ENCODE peak calls at places on chromosomes 11 and 22, in five cellular contexts. One of them, this sample, is unnamed.
A peak's percentile ranks its signal among the peaks of the same experiment; 100 is the strongest.

GRCh38 chr11:92828576-92828975 is 140.9 kb upstream of the MTNR1B start:
- DNase-seq in K562: no peak
- DNase-seq in heart left ventricle: no peak
- DNase-seq in IMR-90: no peak
- DNase-seq in ovary: no peak
- DNase-seq in this sample: no peak

GRCh38 chr11:8807544-8808225 is 103.3 kb upstream of the AKIP1 start:
- DNase-seq in K562: no peak
- DNase-seq in heart left ventricle: peak; percentile 44
- DNase-seq in ovary: peak; percentile 77
- DNase-seq in IMR-90: peak; percentile 93
- DNase-seq in this sample: peak; percentile 72

GRCh38 chr11:114215428-114215827 is 80.8 kb upstream of the NNMT start:
- DNase-seq in heart left ventricle: no peak
- DNase-seq in K562: peak; percentile 32
- DNase-seq in ovary: no peak
- DNase-seq in IMR-90: no peak
- DNase-seq in this sample: no peak

GRCh38 chr11:17989306-17989705 is 23.5 kb downstream of the SERGEF start:
- DNase-seq in heart left ventricle: no peak
- DNase-seq in IMR-90: no peak
- DNase-seq in K562: no peak
- DNase-seq in ovary: no peak
- DNase-seq in this sample: no peak

GRCh38 chr11:129729823-129730222 is 85.8 kb upstream of the TMEM45B start:
- DNase-seq in IMR-90: no peak
- DNase-seq in ovary: no peak
- DNase-seq in K562: no peak
- DNase-seq in heart left ventricle: no peak
- DNase-seq in this sample: no peak

GRCh38 chr11:96045622-96046456 is 121.9 kb upstream of the MTMR2 start:
- DNase-seq in ovary: peak; percentile 63
- DNase-seq in K562: no peak
- DNase-seq in heart left ventricle: peak; percentile 29
- DNase-seq in IMR-90: peak; percentile 63
- DNase-seq in this sample: peak; percentile 46

GRCh38 chr11:17473071-17473744 is 3.4 kb downstream of the ABCC8 start:
- DNase-seq in ovary: no peak
- DNase-seq in heart left ventricle: no peak
- DNase-seq in IMR-90: peak; percentile 7
- DNase-seq in K562: peak; percentile 60
- DNase-seq in this sample: no peak

GRCh38 chr22:27068121-27068520 is 410.7 kb downstream of the MIAT start:
- DNase-seq in heart left ventricle: no peak
- DNase-seq in ovary: no peak
- DNase-seq in K562: no peak
- DNase-seq in IMR-90: no peak
- DNase-seq in this sample: no peak

GRCh38 chr11:12653729-12654128 is 20.5 kb upstream of the TEAD1 start:
- DNase-seq in ovary: no peak
- DNase-seq in IMR-90: no peak
- DNase-seq in K562: no peak
- DNase-seq in heart left ventricle: no peak
- DNase-seq in this sample: no peak

GRCh38 chr11:61037694-61038093 is 64.6 kb upstream of the CD5 start:
- DNase-seq in heart left ventricle: no peak
- DNase-seq in K562: no peak
- DNase-seq in ovary: no peak
- DNase-seq in IMR-90: no peak
- DNase-seq in this sample: peak; percentile 38

GRCh38 chr22:27984001-27984695 is 65.1 kb upstream of the PITPNB start:
- DNase-seq in heart left ventricle: no peak
- DNase-seq in ovary: no peak
- DNase-seq in K562: no peak
- DNase-seq in IMR-90: no peak
- DNase-seq in this sample: peak; percentile 10

GRCh38 chr11:15936011-15936410 is 420.3 kb downstream of the SOX6 start:
- DNase-seq in ovary: no peak
- DNase-seq in IMR-90: no peak
- DNase-seq in heart left ventricle: no peak
- DNase-seq in K562: no peak
- DNase-seq in this sample: no peak

GRCh38 chr11:65036931-65037330 is 4.1 kb upstream of the SAC3D1 start:
- DNase-seq in ovary: no peak
- DNase-seq in K562: no peak
- DNase-seq in IMR-90: no peak
- DNase-seq in heart left ventricle: peak; percentile 70
- DNase-seq in this sample: peak; percentile 84

GRCh38 chr11:113957016-113957415 is 17.9 kb upstream of the HTR3A start:
- DNase-seq in heart left ventricle: no peak
- DNase-seq in IMR-90: no peak
- DNase-seq in K562: no peak
- DNase-seq in ovary: no peak
- DNase-seq in this sample: no peak

GRCh38 chr11:124915541-124916369 is 3.3 kb upstream of the HEPN1 start:
- DNase-seq in IMR-90: peak; percentile 80
- DNase-seq in K562: no peak
- DNase-seq in ovary: no peak
- DNase-seq in heart left ventricle: no peak
- DNase-seq in this sample: no peak

GRCh38 chr22:32474635-32475427 is at the start of gene FBXO7:
- DNase-seq in ovary: peak; percentile 93
- DNase-seq in K562: peak; percentile 84
- DNase-seq in heart left ventricle: peak; percentile 94
- DNase-seq in IMR-90: peak; percentile 90
- DNase-seq in this sample: peak; percentile 94

GRCh38 chr11:114818382-114818781 is 140.1 kb downstream of the NXPE2 start:
- DNase-seq in ovary: no peak
- DNase-seq in heart left ventricle: no peak
- DNase-seq in K562: no peak
- DNase-seq in IMR-90: no peak
- DNase-seq in this sample: no peak

GRCh38 chr22:41575533-41575932 is 14.1 kb downstream of the PMM1 start:
- DNase-seq in K562: no peak
- DNase-seq in heart left ventricle: no peak
- DNase-seq in IMR-90: no peak
- DNase-seq in ovary: no peak
- DNase-seq in this sample: no peak

GRCh38 chr11:110059706-110060430 is 33.3 kb upstream of the ZC3H12C start:
- DNase-seq in ovary: no peak
- DNase-seq in K562: no peak
- DNase-seq in heart left ventricle: no peak
- DNase-seq in IMR-90: peak; percentile 58
- DNase-seq in this sample: no peak

GRCh38 chr11:31797227-31798056 is 13.7 kb downstream of the PAX6 start:
- DNase-seq in IMR-90: no peak
- DNase-seq in heart left ventricle: no peak
- DNase-seq in K562: no peak
- DNase-seq in ovary: no peak
- DNase-seq in this sample: no peak

GRCh38 chr11:65262775-65263174 is 1.0 kb downstream of the POLA2 start:
- DNase-seq in IMR-90: no peak
- DNase-seq in ovary: no peak
- DNase-seq in K562: peak; percentile 22
- DNase-seq in heart left ventricle: no peak
- DNase-seq in this sample: no peak

GRCh38 chr22:34115722-34116121 is 195.4 kb upstream of the LARGE1 start:
- DNase-seq in heart left ventricle: no peak
- DNase-seq in ovary: no peak
- DNase-seq in IMR-90: no peak
- DNase-seq in K562: no peak
- DNase-seq in this sample: no peak

GRCh38 chr11:64650923-64651523 is 60.0 kb downstream of the SLC22A12 start:
- DNase-seq in K562: peak; percentile 63
- DNase-seq in IMR-90: peak; percentile 19
- DNase-seq in heart left ventricle: no peak
- DNase-seq in ovary: no peak
- DNase-seq in this sample: no peak

GRCh38 chr11:24848857-24849256 is 352.0 kb downstream of the LUZP2 start:
- DNase-seq in IMR-90: no peak
- DNase-seq in ovary: no peak
- DNase-seq in heart left ventricle: no peak
- DNase-seq in K562: no peak
- DNase-seq in this sample: no peak

GRCh38 chr11:33613404-33613803 is 87.2 kb downstream of the C11orf91 start:
- DNase-seq in K562: no peak
- DNase-seq in IMR-90: no peak
- DNase-seq in heart left ventricle: no peak
- DNase-seq in ovary: no peak
- DNase-seq in this sample: no peak

GRCh38 chr11:119376197-119376847 is 5.2 kb downstream of the USP2 start:
- DNase-seq in heart left ventricle: no peak
- DNase-seq in K562: no peak
- DNase-seq in ovary: no peak
- DNase-seq in IMR-90: peak; percentile 37
- DNase-seq in this sample: peak; percentile 80

GRCh38 chr11:115580927-115581680 is 76.9 kb upstream of the CADM1 start:
- DNase-seq in ovary: no peak
- DNase-seq in heart left ventricle: peak; percentile 35
- DNase-seq in K562: no peak
- DNase-seq in IMR-90: no peak
- DNase-seq in this sample: no peak

GRCh38 chr11:16818284-16818683 is 79.8 kb downstream of the C11orf58 start:
- DNase-seq in heart left ventricle: no peak
- DNase-seq in K562: no peak
- DNase-seq in ovary: no peak
- DNase-seq in IMR-90: no peak
- DNase-seq in this sample: no peak

GRCh38 chr11:126861796-126862195 is 138.8 kb downstream of the KIRREL3 start:
- DNase-seq in heart left ventricle: no peak
- DNase-seq in ovary: no peak
- DNase-seq in IMR-90: no peak
- DNase-seq in K562: no peak
- DNase-seq in this sample: no peak

GRCh38 chr11:4551346-4551979 is 6.5 kb downstream of the OR52M1 start:
- DNase-seq in ovary: no peak
- DNase-seq in heart left ventricle: no peak
- DNase-seq in K562: peak; percentile 16
- DNase-seq in IMR-90: peak; percentile 16
- DNase-seq in this sample: no peak
- TF ChIP-seq CTCF in ovary: no peak
- TF ChIP-seq CTCF in heart left ventricle: no peak
- TF ChIP-seq CTCF in K562: no peak
- TF ChIP-seq CTCF in IMR-90: peak; percentile 39
- TF ChIP-seq CTCF in this sample: no peak

GRCh38 chr11:101357771-101358170 is 226.0 kb downstream of the TRPC6 start:
- DNase-seq in IMR-90: no peak
- DNase-seq in ovary: no peak
- DNase-seq in K562: no peak
- DNase-seq in heart left ventricle: no peak
- DNase-seq in this sample: no peak

GRCh38 chr11:101363706-101364275 is 220.0 kb downstream of the TRPC6 start:
- DNase-seq in IMR-90: no peak
- DNase-seq in ovary: no peak
- DNase-seq in heart left ventricle: no peak
- DNase-seq in K562: no peak
- DNase-seq in this sample: no peak

DNA sequence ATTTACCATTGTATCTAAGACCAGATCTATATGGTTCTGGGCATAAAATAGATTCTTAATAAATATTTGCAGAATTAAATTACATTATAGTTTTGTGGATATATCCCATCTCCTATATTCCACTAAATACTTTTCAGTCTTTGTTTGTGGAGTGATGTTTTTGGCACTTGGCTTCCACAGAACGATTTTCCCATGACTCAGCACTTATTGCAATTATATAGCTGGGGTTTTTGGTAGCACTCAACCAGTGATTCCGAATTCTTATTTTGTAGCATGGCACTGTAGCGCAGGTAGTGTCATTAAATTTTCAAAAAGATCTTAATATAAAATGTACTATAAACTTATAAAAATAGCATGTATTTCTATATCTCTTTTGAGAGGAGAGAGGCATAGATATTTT is 221.2 kb downstream of the TRPC6 start:
- DNase-seq in K562: no peak
- DNase-seq in IMR-90: no peak
- DNase-seq in heart left ventricle: no peak
- DNase-seq in ovary: no peak
- DNase-seq in this sample: no peak
- H3K27ac ChIP-seq in K562: no peak overlapping the region
- H3K27ac ChIP-seq in IMR-90: no peak overlapping the region
- H3K27ac ChIP-seq in heart left ventricle: no peak overlapping the region
- H3K27ac ChIP-seq in ovary: no peak overlapping the region
- H3K27ac ChIP-seq in this sample: no peak overlapping the region

DNA sequence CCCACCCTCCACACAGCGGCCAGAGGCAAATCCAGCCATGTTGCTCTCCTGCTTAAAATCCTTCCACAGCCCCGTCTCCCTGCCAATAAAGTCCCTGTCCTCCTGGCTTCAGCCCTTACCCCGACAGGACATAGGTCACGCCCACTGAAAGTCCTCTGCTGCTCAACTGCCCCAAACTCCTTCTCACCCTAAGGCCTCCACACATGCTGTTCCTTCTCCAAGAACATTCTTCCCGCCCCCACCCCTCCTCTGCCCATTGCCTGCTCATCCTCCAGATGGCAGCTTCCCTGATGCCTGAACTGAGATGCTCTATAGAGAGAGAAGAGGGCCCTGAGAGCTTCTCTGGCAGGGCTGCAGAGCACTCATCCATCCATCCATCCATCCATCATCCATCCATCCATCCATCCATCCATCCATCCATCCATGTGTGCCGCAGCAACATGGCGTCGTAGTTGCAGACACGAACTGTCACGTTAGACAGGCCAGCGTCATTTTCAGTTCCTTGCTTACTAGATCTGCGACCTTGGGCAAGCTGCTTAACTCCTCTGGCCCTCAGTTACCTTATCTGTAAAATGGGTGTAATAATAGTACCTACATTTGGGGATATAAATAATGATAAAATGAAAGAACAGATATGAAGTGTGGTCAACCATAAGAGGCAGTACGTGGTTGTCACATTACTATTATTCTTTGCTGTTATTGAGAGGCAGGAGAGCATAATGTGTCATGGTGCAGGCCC is 9.4 kb downstream of the NPTXR start:
- DNase-seq in ovary: no peak
- DNase-seq in K562: no peak
- DNase-seq in IMR-90: no peak
- DNase-seq in heart left ventricle: no peak
- DNase-seq in this sample: no peak
- TF ChIP-seq POLR2A in ovary: no peak
- TF ChIP-seq POLR2A in K562: no peak
- TF ChIP-seq POLR2A in IMR-90: no peak
- TF ChIP-seq POLR2A in heart left ventricle: no peak
- TF ChIP-seq POLR2A in this sample: no peak

GRCh38 chr11:408154-409007 is 6.4 kb downstream of the SIGIRR start:
- DNase-seq in K562: no peak
- DNase-seq in heart left ventricle: no peak
- DNase-seq in IMR-90: no peak
- DNase-seq in ovary: no peak
- DNase-seq in this sample: no peak

GRCh38 chr11:405323-405975 is 9.3 kb downstream of the SIGIRR start:
- DNase-seq in IMR-90: no peak
- DNase-seq in ovary: no peak
- DNase-seq in heart left ventricle: peak; percentile 37
- DNase-seq in K562: no peak
- DNase-seq in this sample: peak; percentile 51

GRCh38 chr11:407651-408080 is 7.1 kb downstream of the SIGIRR start:
- DNase-seq in ovary: no peak
- DNase-seq in K562: no peak
- DNase-seq in heart left ventricle: peak; percentile 31
- DNase-seq in IMR-90: no peak
- DNase-seq in this sample: no peak

GRCh38 chr11:405976-406795 is 8.6 kb downstream of the SIGIRR start:
- DNase-seq in heart left ventricle: peak; percentile 23
- DNase-seq in ovary: no peak
- DNase-seq in K562: no peak
- DNase-seq in IMR-90: no peak
- DNase-seq in this sample: no peak

GRCh38 chr11:406796-407650 is 7.8 kb downstream of the SIGIRR start:
- DNase-seq in heart left ventricle: peak; percentile 85
- DNase-seq in IMR-90: peak; percentile 65
- DNase-seq in K562: peak; percentile 95
- DNase-seq in ovary: peak; percentile 67
- DNase-seq in this sample: peak; percentile 72
- TF ChIP-seq CTCF in heart left ventricle: no peak
- TF ChIP-seq CTCF in IMR-90: peak; percentile 4
- TF ChIP-seq CTCF in K562: peak; percentile 61
- TF ChIP-seq CTCF in ovary: no peak
- TF ChIP-seq CTCF in this sample: peak; percentile 6